ENCODE peak calls at places on chromosome X, in seven cellular contexts. One of them, this sample, is unnamed.

GRCh38 chrX:154419688-154420401 is 8.5 kb downstream of the TAFAZZIN start:
- DNase-seq in effector CD4-positive, alpha-beta T cell: no peak
- DNase-seq in GM13977: no peak
- DNase-seq in mammary epithelial cell: no peak
- DNase-seq in left colon: no peak
- DNase-seq in GM12891: no peak
- DNase-seq in cardiac fibroblast: no peak
- DNase-seq in this sample: no peak

GRCh38 chrX:56995271-56995994 is at the start of gene SPIN3:
- DNase-seq in effector CD4-positive, alpha-beta T cell: peak
- DNase-seq in cardiac fibroblast: peak
- DNase-seq in left colon: peak
- DNase-seq in GM13977: peak
- DNase-seq in GM12891: peak
- DNase-seq in mammary epithelial cell: peak
- DNase-seq in this sample: peak

GRCh38 chrX:150623583-150623982 is 55.2 kb downstream of the MTM1 start:
- DNase-seq in left colon: no peak
- DNase-seq in mammary epithelial cell: no peak
- DNase-seq in GM12891: no peak
- DNase-seq in cardiac fibroblast: no peak
- DNase-seq in effector CD4-positive, alpha-beta T cell: no peak
- DNase-seq in GM13977: no peak
- DNase-seq in this sample: no peak

GRCh38 chrX:23012636-23013035 is 12.9 kb downstream of the DDX53 start:
- DNase-seq in mammary epithelial cell: no peak
- DNase-seq in cardiac fibroblast: no peak
- DNase-seq in left colon: no peak
- DNase-seq in effector CD4-positive, alpha-beta T cell: no peak
- DNase-seq in GM13977: no peak
- DNase-seq in GM12891: no peak
- DNase-seq in this sample: no peak

GRCh38 chrX:154547245-154548027 is at the start of gene IKBKG:
- DNase-seq in mammary epithelial cell: peak
- DNase-seq in GM12891: peak
- DNase-seq in GM13977: peak
- DNase-seq in effector CD4-positive, alpha-beta T cell: peak
- DNase-seq in left colon: peak
- DNase-seq in cardiac fibroblast: peak
- DNase-seq in this sample: peak

GRCh38 chrX:138031715-138032114 is 465.8 kb downstream of the ZIC3 start:
- DNase-seq in left colon: no peak
- DNase-seq in cardiac fibroblast: no peak
- DNase-seq in mammary epithelial cell: no peak
- DNase-seq in GM12891: no peak
- DNase-seq in GM13977: no peak
- DNase-seq in effector CD4-positive, alpha-beta T cell: no peak
- DNase-seq in this sample: no peak

GRCh38 chrX:15334561-15334960 is 762 bp downstream of the PIGA start:
- DNase-seq in effector CD4-positive, alpha-beta T cell: peak
- DNase-seq in left colon: no peak
- DNase-seq in mammary epithelial cell: peak
- DNase-seq in GM13977: peak
- DNase-seq in cardiac fibroblast: peak
- DNase-seq in GM12891: no peak
- DNase-seq in this sample: no peak

GRCh38 chrX:46531442-46531841 is 13.8 kb downstream of the ZNF674 start:
- DNase-seq in mammary epithelial cell: no peak
- DNase-seq in GM12891: no peak
- DNase-seq in effector CD4-positive, alpha-beta T cell: no peak
- DNase-seq in cardiac fibroblast: no peak
- DNase-seq in GM13977: no peak
- DNase-seq in left colon: no peak
- DNase-seq in this sample: no peak

GRCh38 chrX:11414091-11414490 is 120.9 kb downstream of the AMELX start:
- DNase-seq in mammary epithelial cell: no peak
- DNase-seq in cardiac fibroblast: no peak
- DNase-seq in left colon: no peak
- DNase-seq in GM13977: no peak
- DNase-seq in GM12891: no peak
- DNase-seq in effector CD4-positive, alpha-beta T cell: no peak
- DNase-seq in this sample: no peak

GRCh38 chrX:47651043-47651905 is 911 bp upstream of the ELK1 start:
- DNase-seq in left colon: no peak
- DNase-seq in GM12891: no peak
- DNase-seq in GM13977: no peak
- DNase-seq in cardiac fibroblast: no peak
- DNase-seq in mammary epithelial cell: no peak
- DNase-seq in effector CD4-positive, alpha-beta T cell: no peak
- DNase-seq in this sample: no peak

GRCh38 chrX:2577844-2578444 is 77.2 kb upstream of the DHRSX start:
- DNase-seq in effector CD4-positive, alpha-beta T cell: no peak
- DNase-seq in GM13977: no peak
- DNase-seq in cardiac fibroblast: no peak
- DNase-seq in left colon: no peak
- DNase-seq in GM12891: no peak
- DNase-seq in mammary epithelial cell: no peak
- DNase-seq in this sample: no peak

GRCh38 chrX:30570505-30570904 is 7.1 kb downstream of the TASL start:
- DNase-seq in mammary epithelial cell: no peak
- DNase-seq in GM12891: no peak
- DNase-seq in GM13977: no peak
- DNase-seq in left colon: no peak
- DNase-seq in cardiac fibroblast: peak
- DNase-seq in effector CD4-positive, alpha-beta T cell: no peak
- DNase-seq in this sample: peak

GRCh38 chrX:123731987-123732678 is 719 bp downstream of the THOC2 start:
- DNase-seq in left colon: peak
- DNase-seq in mammary epithelial cell: no peak
- DNase-seq in effector CD4-positive, alpha-beta T cell: peak
- DNase-seq in cardiac fibroblast: no peak
- DNase-seq in GM12891: no peak
- DNase-seq in GM13977: peak
- DNase-seq in this sample: peak

GRCh38 chrX:154040307-154040756 is 20.6 kb upstream of the IRAK1 start:
- DNase-seq in left colon: no peak
- DNase-seq in effector CD4-positive, alpha-beta T cell: no peak
- DNase-seq in cardiac fibroblast: peak
- DNase-seq in mammary epithelial cell: peak
- DNase-seq in GM13977: no peak
- DNase-seq in GM12891: no peak
- DNase-seq in this sample: no peak

GRCh38 chrX:119008122-119008744 is 33.8 kb downstream of the LONRF3 start:
- DNase-seq in GM12891: no peak
- DNase-seq in left colon: peak
- DNase-seq in effector CD4-positive, alpha-beta T cell: peak
- DNase-seq in cardiac fibroblast: peak
- DNase-seq in mammary epithelial cell: no peak
- DNase-seq in GM13977: peak
- DNase-seq in this sample: no peak

GRCh38 chrX:20427173-20427770 is 160.6 kb upstream of the RPS6KA3 start:
- DNase-seq in mammary epithelial cell: no peak
- DNase-seq in effector CD4-positive, alpha-beta T cell: no peak
- DNase-seq in cardiac fibroblast: no peak
- DNase-seq in GM13977: no peak
- DNase-seq in left colon: no peak
- DNase-seq in GM12891: no peak
- DNase-seq in this sample: no peak

GRCh38 chrX:48918644-48919340 is at the start of gene PIM2:
- DNase-seq in cardiac fibroblast: peak
- DNase-seq in mammary epithelial cell: peak
- DNase-seq in GM13977: peak
- DNase-seq in left colon: peak
- DNase-seq in GM12891: peak
- DNase-seq in effector CD4-positive, alpha-beta T cell: peak
- DNase-seq in this sample: peak

GRCh38 chrX:357693-358471 is 28.8 kb downstream of the PPP2R3B start:
- DNase-seq in mammary epithelial cell: no peak
- DNase-seq in cardiac fibroblast: peak
- DNase-seq in GM12891: no peak
- DNase-seq in effector CD4-positive, alpha-beta T cell: no peak
- DNase-seq in GM13977: no peak
- DNase-seq in left colon: no peak
- DNase-seq in this sample: peak

GRCh38 chrX:10398271-10398670 is 222.1 kb downstream of the MID1 start:
- DNase-seq in effector CD4-positive, alpha-beta T cell: no peak
- DNase-seq in cardiac fibroblast: no peak
- DNase-seq in GM12891: no peak
- DNase-seq in GM13977: no peak
- DNase-seq in left colon: no peak
- DNase-seq in mammary epithelial cell: no peak
- DNase-seq in this sample: no peak

GRCh38 chrX:19487520-19488200 is 27.6 kb downstream of the MAP3K15 start:
- DNase-seq in effector CD4-positive, alpha-beta T cell: no peak
- DNase-seq in cardiac fibroblast: no peak
- DNase-seq in left colon: peak
- DNase-seq in mammary epithelial cell: no peak
- DNase-seq in GM13977: no peak
- DNase-seq in GM12891: no peak
- DNase-seq in this sample: no peak

GRCh38 chrX:155874571-155875244 is 6.4 kb upstream of the VAMP7 start:
- DNase-seq in GM13977: no peak
- DNase-seq in mammary epithelial cell: no peak
- DNase-seq in effector CD4-positive, alpha-beta T cell: no peak
- DNase-seq in left colon: no peak
- DNase-seq in GM12891: no peak
- DNase-seq in cardiac fibroblast: peak
- DNase-seq in this sample: no peak

GRCh38 chrX:134671207-134671750 is 13.0 kb upstream of the PLAC1 start:
- DNase-seq in left colon: no peak
- DNase-seq in effector CD4-positive, alpha-beta T cell: no peak
- DNase-seq in GM12891: no peak
- DNase-seq in cardiac fibroblast: peak
- DNase-seq in GM13977: no peak
- DNase-seq in mammary epithelial cell: no peak
- DNase-seq in this sample: no peak

GRCh38 chrX:146863566-146863965 is 49.0 kb upstream of the CXorf51A start:
- DNase-seq in GM12891: no peak
- DNase-seq in effector CD4-positive, alpha-beta T cell: no peak
- DNase-seq in mammary epithelial cell: peak
- DNase-seq in cardiac fibroblast: peak
- DNase-seq in left colon: no peak
- DNase-seq in GM13977: no peak
- DNase-seq in this sample: no peak

GRCh38 chrX:19670854-19671620 is 155.7 kb upstream of the MAP3K15 start:
- DNase-seq in GM12891: no peak
- DNase-seq in effector CD4-positive, alpha-beta T cell: no peak
- DNase-seq in GM13977: no peak
- DNase-seq in left colon: peak
- DNase-seq in cardiac fibroblast: peak
- DNase-seq in mammary epithelial cell: peak
- DNase-seq in this sample: no peak

GRCh38 chrX:69066021-69066757 is 99.1 kb downstream of the PJA1 start:
- DNase-seq in GM12891: no peak
- DNase-seq in effector CD4-positive, alpha-beta T cell: no peak
- DNase-seq in cardiac fibroblast: no peak
- DNase-seq in left colon: no peak
- DNase-seq in GM13977: no peak
- DNase-seq in mammary epithelial cell: no peak
- DNase-seq in this sample: no peak

GRCh38 chrX:128676651-128677050 is 624.4 kb upstream of the ACTRT1 start:
- DNase-seq in effector CD4-positive, alpha-beta T cell: no peak
- DNase-seq in left colon: no peak
- DNase-seq in mammary epithelial cell: no peak
- DNase-seq in GM12891: no peak
- DNase-seq in GM13977: no peak
- DNase-seq in cardiac fibroblast: no peak
- DNase-seq in this sample: no peak

GRCh38 chrX:86946569-86946968 is 571.0 kb upstream of the KLHL4 start:
- DNase-seq in cardiac fibroblast: peak
- DNase-seq in mammary epithelial cell: peak
- DNase-seq in effector CD4-positive, alpha-beta T cell: no peak
- DNase-seq in left colon: no peak
- DNase-seq in GM12891: peak
- DNase-seq in GM13977: peak
- DNase-seq in this sample: no peak

GRCh38 chrX:151488677-151489076 is 74.8 kb upstream of the PASD1 start:
- DNase-seq in cardiac fibroblast: no peak
- DNase-seq in GM12891: no peak
- DNase-seq in GM13977: peak
- DNase-seq in effector CD4-positive, alpha-beta T cell: no peak
- DNase-seq in mammary epithelial cell: peak
- DNase-seq in left colon: no peak
- DNase-seq in this sample: no peak

GRCh38 chrX:31212856-31213748 is 141.3 kb upstream of the FTHL17 start:
- DNase-seq in left colon: no peak
- DNase-seq in GM13977: no peak
- DNase-seq in cardiac fibroblast: no peak
- DNase-seq in mammary epithelial cell: peak
- DNase-seq in GM12891: no peak
- DNase-seq in effector CD4-positive, alpha-beta T cell: no peak
- DNase-seq in this sample: no peak

GRCh38 chrX:111411591-111412371 is at the start of gene DCX:
- DNase-seq in cardiac fibroblast: no peak
- DNase-seq in effector CD4-positive, alpha-beta T cell: no peak
- DNase-seq in mammary epithelial cell: no peak
- DNase-seq in left colon: no peak
- DNase-seq in GM13977: no peak
- DNase-seq in GM12891: no peak
- DNase-seq in this sample: no peak

GRCh38 chrX:20681691-20682090 is 415.0 kb upstream of the RPS6KA3 start:
- DNase-seq in effector CD4-positive, alpha-beta T cell: no peak
- DNase-seq in GM13977: no peak
- DNase-seq in mammary epithelial cell: no peak
- DNase-seq in GM12891: no peak
- DNase-seq in cardiac fibroblast: no peak
- DNase-seq in left colon: no peak
- DNase-seq in this sample: no peak

GRCh38 chrX:53282313-53282712 is 929 bp upstream of the IQSEC2 start:
- DNase-seq in left colon: no peak
- DNase-seq in effector CD4-positive, alpha-beta T cell: no peak
- DNase-seq in cardiac fibroblast: no peak
- DNase-seq in GM13977: no peak
- DNase-seq in GM12891: no peak
- DNase-seq in mammary epithelial cell: no peak
- DNase-seq in this sample: no peak

GRCh38 chrX:20309796-20310195 is 43.1 kb upstream of the RPS6KA3 start:
- DNase-seq in effector CD4-positive, alpha-beta T cell: no peak
- DNase-seq in mammary epithelial cell: no peak
- DNase-seq in cardiac fibroblast: peak
- DNase-seq in GM12891: no peak
- DNase-seq in left colon: no peak
- DNase-seq in GM13977: no peak
- DNase-seq in this sample: no peak

GRCh38 chrX:134971926-134972325 is 18.9 kb upstream of the SMIM10 start:
- DNase-seq in cardiac fibroblast: no peak
- DNase-seq in GM13977: no peak
- DNase-seq in effector CD4-positive, alpha-beta T cell: no peak
- DNase-seq in left colon: no peak
- DNase-seq in mammary epithelial cell: peak
- DNase-seq in GM12891: no peak
- DNase-seq in this sample: no peak

This sample was measured in stimulated activated naive CD4-positive, alpha-beta T cell.